ENCODE peak calls at places on chromosomes 7 and 10, in five cellular contexts. C is fibroblast of the aortic adventitia, L is cardiac fibroblast, Y is fibroblast of villous mesenchyme, J is ovary. F is an unnamed sample.
A peak's percentile ranks its signal among the peaks of the same experiment; 100 is the strongest.

GRCh38 chr7:128791121-128791967 is 424 bp upstream of the CCDC136 start:
- DNase-seq in Y (peak; percentile 58), L (peak; percentile 38), C (peak; percentile 25), J (peak; percentile 74), F (peak; percentile 30)

GRCh38 chr10:109819807-109820206 is 103.5 kb downstream of the XPNPEP1 start:
- DNase-seq in J (no peak), Y (no peak), C (no peak), L (no peak), F (no peak)

GRCh38 chr7:80719261-80719660 is 80.8 kb downstream of the CD36 start:
- DNase-seq in C (no peak), Y (peak; percentile 48), L (peak; percentile 74), J (no peak), F (peak; percentile 71)

GRCh38 chr10:63382066-63382465 is 83.7 kb downstream of the JMJD1C start:
- DNase-seq in C (no peak), Y (peak; percentile 57), L (no peak), J (no peak), F (no peak)

GRCh38 chr10:67607472-67607871 is 88.5 kb downstream of the CTNNA3 start:
- DNase-seq in J (no peak), L (peak; percentile 39), C (no peak), Y (no peak), F (peak; percentile 20)

GRCh38 chr7:138663741-138664710 is 37.1 kb downstream of the SVOPL start:
- DNase-seq in J (peak; percentile 37), L (peak; percentile 8), Y (peak; percentile 16), C (no peak), F (no peak)

GRCh38 chr7:4080013-4080412 is 602.1 kb upstream of the FOXK1 start:
- DNase-seq in C (no peak), Y (no peak), L (no peak), J (no peak), F (no peak)

GRCh38 chr7:106110238-106110560 is 1.9 kb downstream of the SYPL1 start:
- DNase-seq in L (no peak), J (no peak), Y (no peak), C (no peak), F (no peak)

GRCh38 chr10:88125766-88126165 is 262.3 kb downstream of the PTEN start:
- DNase-seq in L (no peak), Y (no peak), J (no peak), C (no peak), F (no peak)

GRCh38 chr7:134532155-134533089 is 5.1 kb downstream of the AKR1B10 start:
- DNase-seq in Y (no peak), J (no peak), L (no peak), C (no peak), F (no peak)

GRCh38 chr10:61628875-61629513 is 33.7 kb upstream of the CABCOCO1 start:
- DNase-seq in J (no peak), Y (peak; percentile 93), C (peak; percentile 92), L (peak; percentile 96), F (peak; percentile 97)

GRCh38 chr10:3986407-3987141 is 201.6 kb upstream of the KLF6 start:
- DNase-seq in Y (no peak), C (no peak), J (no peak), L (no peak), F (no peak)

GRCh38 chr7:3591944-3592343 is 290.9 kb downstream of the SDK1 start:
- DNase-seq in Y (no peak), L (no peak), C (no peak), J (no peak), F (no peak)

GRCh38 chr10:91705948-91706670 is 73.2 kb upstream of the PPP1R3C start:
- DNase-seq in C (no peak), Y (no peak), L (no peak), J (no peak), F (no peak)

GRCh38 chr7:87344446-87344845 is 1.0 kb upstream of the CROT start:
- DNase-seq in C (peak; percentile 17), J (no peak), L (peak; percentile 18), Y (no peak), F (no peak)

GRCh38 chr7:19557726-19558470 is 150.9 kb downstream of the POLR1F start:
- DNase-seq in J (no peak), C (no peak), Y (no peak), L (peak; percentile 69), F (peak; percentile 84)

GRCh38 chr10:80108576-80109239 is 23.8 kb upstream of the PLAC9 start:
- DNase-seq in L (peak; percentile 17), J (no peak), C (no peak), Y (no peak), F (no peak)

GRCh38 chr7:51324206-51324884 is 7.7 kb upstream of the COBL start:
- DNase-seq in J (no peak), Y (peak; percentile 67), L (peak; percentile 3), C (no peak), F (peak; percentile 82)

GRCh38 chr7:53306846-53307245 is 271.4 kb downstream of the POM121L12 start:
- DNase-seq in L (no peak), C (no peak), J (no peak), Y (no peak), F (no peak)

GRCh38 chr10:72913287-72913686 is 19.7 kb downstream of the OIT3 start:
- DNase-seq in L (no peak), J (no peak), C (no peak), Y (no peak), F (no peak)

GRCh38 chr10:62512732-62513475 is 138.7 kb downstream of the ZNF365 start:
- DNase-seq in J (no peak), L (no peak), Y (peak; percentile 43), C (no peak), F (peak; percentile 46)

DNA sequence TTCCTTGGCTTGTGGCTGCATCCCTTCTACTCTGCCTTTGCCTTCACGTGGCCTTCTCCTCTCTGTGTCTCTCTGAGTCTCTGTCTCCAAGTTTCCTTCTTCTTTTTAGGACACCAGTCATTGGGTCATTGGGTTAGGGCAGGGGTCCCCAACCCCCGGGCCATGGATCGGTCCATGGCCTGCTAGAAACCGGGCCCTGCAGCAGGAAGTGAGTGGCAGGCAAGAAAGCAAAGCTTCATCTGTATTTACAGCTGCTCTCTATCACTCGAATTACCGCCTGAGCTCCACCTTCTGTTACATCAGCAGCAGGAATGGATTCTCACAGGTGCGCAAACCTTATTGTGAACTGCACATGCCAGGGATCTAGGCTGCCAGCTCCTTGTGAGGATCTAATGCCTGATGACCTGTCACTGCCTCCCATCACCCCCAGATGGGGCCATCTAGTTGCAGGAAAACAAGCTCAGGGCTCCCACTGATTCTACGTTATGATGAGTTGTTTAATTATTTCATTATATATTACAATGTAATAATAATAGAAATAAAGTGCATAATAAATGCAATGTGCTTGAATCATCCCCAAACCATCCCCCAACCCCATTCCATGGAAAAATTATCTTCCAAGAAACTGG is 47.9 kb upstream of the DOCK1 start:
- DNase-seq in J (no peak), L (no peak), C (no peak), Y (no peak), F (no peak)
- TF ChIP-seq CTCF in J (no peak), L (no peak), C (no peak), Y (peak; percentile 9), F (peak; percentile 2)

DNA sequence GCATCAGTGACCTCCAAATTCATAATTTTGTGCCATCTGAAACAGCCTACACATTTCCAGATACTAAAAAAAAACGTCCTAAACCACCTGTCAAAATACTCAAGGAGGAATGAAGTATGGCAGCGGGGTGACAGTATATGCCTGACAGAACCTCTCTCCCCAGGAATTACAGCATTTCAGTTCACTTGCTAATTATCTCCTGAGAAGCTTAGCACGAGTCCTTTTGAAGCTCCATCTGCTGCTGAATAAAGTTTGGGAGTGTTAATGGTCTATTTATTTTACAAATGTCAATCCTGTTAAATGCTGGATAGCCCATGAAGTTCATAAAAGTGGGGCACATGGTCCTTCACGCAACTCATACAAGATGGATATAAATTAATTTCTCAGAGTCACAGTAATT is 29.4 kb upstream of the ANLN start:
- DNase-seq in J (no peak), Y (no peak), L (no peak), C (no peak), F (no peak)
- H3K4me3 ChIP-seq in J (no peak overlapping the region), Y (no peak overlapping the region), L (no peak overlapping the region), C (no peak overlapping the region), F (no peak overlapping the region)

DNA sequence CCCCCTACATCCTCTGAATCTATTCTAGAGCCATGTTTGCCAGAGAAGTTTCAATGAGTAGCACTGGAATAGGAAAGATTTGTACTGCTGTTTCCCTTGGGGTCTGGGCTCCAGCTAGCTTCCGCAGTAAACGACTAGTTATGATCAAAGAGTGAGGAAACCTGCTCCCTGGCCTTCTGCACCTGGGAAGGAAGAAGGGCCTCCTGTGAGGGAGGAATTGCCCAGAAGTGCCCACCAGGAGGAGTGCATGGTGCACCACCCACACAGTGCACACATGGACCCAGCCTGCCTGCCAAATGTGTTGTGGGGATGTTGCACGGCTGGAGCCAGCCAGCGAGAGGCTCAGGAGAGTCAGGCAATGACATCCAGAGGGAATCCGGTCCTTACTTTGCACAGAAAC is 27.0 kb upstream of the FAM107B start:
- DNase-seq in Y (no peak), J (peak; percentile 21), C (no peak), L (no peak), F (peak; percentile 7)
- TF ChIP-seq CTCF in Y (peak; percentile 13), J (no peak), C (no peak), L (no peak), F (no peak)

GRCh38 chr7:1601956-1602355 is 32.1 kb upstream of the PSMG3 start:
- DNase-seq in Y (no peak), C (no peak), J (no peak), L (no peak), F (no peak)

GRCh38 chr7:1598286-1598685 is 28.5 kb upstream of the PSMG3 start:
- DNase-seq in Y (no peak), L (no peak), J (no peak), C (no peak), F (no peak)

GRCh38 chr7:1598961-1599360 is 29.1 kb upstream of the PSMG3 start:
- DNase-seq in C (no peak), J (no peak), L (no peak), Y (no peak), F (no peak)

GRCh38 chr7:1597791-1598190 is 28.0 kb upstream of the PSMG3 start:
- DNase-seq in L (no peak), Y (no peak), C (no peak), J (no peak), F (no peak)

GRCh38 chr7:1599571-1600395 is 30.0 kb upstream of the PSMG3 start:
- DNase-seq in L (no peak), C (no peak), J (no peak), Y (no peak), F (no peak)
- H3K4me3 ChIP-seq in L (no peak overlapping the region), C (no peak overlapping the region), J (no peak overlapping the region), Y (no peak overlapping the region), F (no peak overlapping the region)

DNA sequence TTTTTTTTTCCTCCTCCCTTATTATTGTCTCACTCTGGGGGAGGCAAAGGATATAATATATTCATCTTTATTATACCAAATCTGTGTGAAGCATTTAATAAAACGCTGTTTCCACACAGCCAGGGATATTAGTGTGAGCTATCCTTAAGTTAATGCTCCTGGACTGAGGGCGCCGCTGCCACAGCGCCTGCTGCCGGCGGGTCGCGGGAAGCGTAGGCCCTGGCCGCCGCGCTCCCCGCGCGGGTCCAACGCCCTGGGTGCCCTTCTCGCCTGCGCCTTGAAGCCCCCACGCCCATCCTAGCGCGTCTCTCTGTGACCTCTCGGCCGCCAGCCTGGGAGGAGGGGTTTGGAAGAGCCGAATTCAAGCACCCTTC is 9.5 kb upstream of the LBX1 start:
- DNase-seq in Y (no peak), J (no peak), C (no peak), L (no peak), F (no peak)
- TF ChIP-seq CTCF in Y (peak; percentile 52), J (no peak), C (peak; percentile 41), L (peak; percentile 37), F (peak; percentile 16)

F was measured in fibroblast of mammary gland.